ENCODE peak calls at places on chromosomes 6 and 20, in four cellular contexts. One of them, this sample, is unnamed.

GRCh38 chr6:25942561-25943147 is 12.2 kb upstream of the SLC17A2 start:
- DNase-seq in HS-5: no peak
- DNase-seq in NCI-H1105: no peak
- DNase-seq in non-pigmented ciliary epithelial cell: no peak
- DNase-seq in this sample: peak; percentile 44

GRCh38 chr6:136640132-136640915 is 90.1 kb upstream of the MAP7 start:
- DNase-seq in NCI-H1105: no peak
- DNase-seq in non-pigmented ciliary epithelial cell: no peak
- DNase-seq in HS-5: peak; percentile 22
- DNase-seq in this sample: no peak

GRCh38 chr6:147108256-147108910 is 95.8 kb upstream of the STXBP5 start:
- DNase-seq in non-pigmented ciliary epithelial cell: no peak
- DNase-seq in NCI-H1105: no peak
- DNase-seq in HS-5: no peak
- DNase-seq in this sample: no peak

GRCh38 chr6:87212596-87212995 is 57.2 kb downstream of the ZNF292 start:
- DNase-seq in NCI-H1105: no peak
- DNase-seq in HS-5: no peak
- DNase-seq in non-pigmented ciliary epithelial cell: no peak
- DNase-seq in this sample: no peak

GRCh38 chr6:158029668-158030230 is 48.1 kb downstream of the SYNJ2 start:
- DNase-seq in HS-5: no peak
- DNase-seq in non-pigmented ciliary epithelial cell: no peak
- DNase-seq in NCI-H1105: no peak
- DNase-seq in this sample: no peak

GRCh38 chr6:150894935-150895686 is 29.6 kb downstream of the MTHFD1L start:
- DNase-seq in HS-5: no peak
- DNase-seq in non-pigmented ciliary epithelial cell: no peak
- DNase-seq in NCI-H1105: peak; percentile 71
- DNase-seq in this sample: peak; percentile 55

GRCh38 chr20:18190466-18191233 is 53.0 kb downstream of the KAT14 start:
- DNase-seq in HS-5: no peak
- DNase-seq in non-pigmented ciliary epithelial cell: no peak
- DNase-seq in NCI-H1105: no peak
- DNase-seq in this sample: no peak

GRCh38 chr6:153980176-153980575 is 58.9 kb upstream of the OPRM1 start:
- DNase-seq in HS-5: no peak
- DNase-seq in non-pigmented ciliary epithelial cell: no peak
- DNase-seq in NCI-H1105: no peak
- DNase-seq in this sample: no peak

This sample was measured in NCI-H2081.